ENCODE peak calls at places on chromosomes 13 and 19, in six cellular contexts. One of them, this sample, is unnamed.

GRCh38 chr13:28346136-28346535 is 148.8 kb downstream of the FLT1 start:
- DNase-seq in neural crest cell: no peak
- DNase-seq in right cardiac atrium: no peak
- DNase-seq in stimulated activated CD4-positive, alpha-beta T cell treated with anti-CD3 and anti-CD28 coated beads, TNF-alpha, amount 100 ng/mL, for 1 hour: no peak
- DNase-seq in immature natural killer cell: no peak
- DNase-seq in fibroblast of the aortic adventitia: peak; percentile 36
- DNase-seq in this sample: no peak

GRCh38 chr13:111911141-111911720 is 155.7 kb upstream of the SOX1 start:
- DNase-seq in stimulated activated CD4-positive, alpha-beta T cell treated with anti-CD3 and anti-CD28 coated beads, TNF-alpha, amount 100 ng/mL, for 1 hour: no peak
- DNase-seq in fibroblast of the aortic adventitia: no peak
- DNase-seq in right cardiac atrium: no peak
- DNase-seq in immature natural killer cell: no peak
- DNase-seq in neural crest cell: no peak
- DNase-seq in this sample: no peak

GRCh38 chr13:89199138-89199537 is 1528.0 kb downstream of the SLITRK5 start:
- DNase-seq in neural crest cell: no peak
- DNase-seq in fibroblast of the aortic adventitia: no peak
- DNase-seq in right cardiac atrium: no peak
- DNase-seq in stimulated activated CD4-positive, alpha-beta T cell treated with anti-CD3 and anti-CD28 coated beads, TNF-alpha, amount 100 ng/mL, for 1 hour: no peak
- DNase-seq in immature natural killer cell: no peak
- DNase-seq in this sample: no peak

GRCh38 chr19:46019270-46019669 is 3.6 kb downstream of the PGLYRP1 start:
- DNase-seq in stimulated activated CD4-positive, alpha-beta T cell treated with anti-CD3 and anti-CD28 coated beads, TNF-alpha, amount 100 ng/mL, for 1 hour: no peak
- DNase-seq in neural crest cell: no peak
- DNase-seq in immature natural killer cell: no peak
- DNase-seq in fibroblast of the aortic adventitia: no peak
- DNase-seq in right cardiac atrium: no peak
- DNase-seq in this sample: no peak

GRCh38 chr13:62320129-62320724 is 904.6 kb upstream of the PCDH20 start:
- DNase-seq in stimulated activated CD4-positive, alpha-beta T cell treated with anti-CD3 and anti-CD28 coated beads, TNF-alpha, amount 100 ng/mL, for 1 hour: no peak
- DNase-seq in neural crest cell: no peak
- DNase-seq in fibroblast of the aortic adventitia: peak; percentile 5
- DNase-seq in immature natural killer cell: no peak
- DNase-seq in right cardiac atrium: no peak
- DNase-seq in this sample: no peak

GRCh38 chr19:33175886-33176669 is 18.1 kb upstream of the LRP3 start:
- DNase-seq in immature natural killer cell: no peak
- DNase-seq in right cardiac atrium: peak; percentile 21
- DNase-seq in fibroblast of the aortic adventitia: peak; percentile 43
- DNase-seq in stimulated activated CD4-positive, alpha-beta T cell treated with anti-CD3 and anti-CD28 coated beads, TNF-alpha, amount 100 ng/mL, for 1 hour: no peak
- DNase-seq in neural crest cell: no peak
- DNase-seq in this sample: no peak

GRCh38 chr19:14432817-14433453 is at the start of gene PKN1:
- DNase-seq in right cardiac atrium: peak; percentile 72
- DNase-seq in neural crest cell: peak; percentile 66
- DNase-seq in fibroblast of the aortic adventitia: no peak
- DNase-seq in immature natural killer cell: peak; percentile 56
- DNase-seq in stimulated activated CD4-positive, alpha-beta T cell treated with anti-CD3 and anti-CD28 coated beads, TNF-alpha, amount 100 ng/mL, for 1 hour: no peak
- DNase-seq in this sample: no peak

GRCh38 chr13:110549795-110550160 is 11.7 kb downstream of the RAB20 start:
- DNase-seq in right cardiac atrium: no peak
- DNase-seq in immature natural killer cell: no peak
- DNase-seq in stimulated activated CD4-positive, alpha-beta T cell treated with anti-CD3 and anti-CD28 coated beads, TNF-alpha, amount 100 ng/mL, for 1 hour: no peak
- DNase-seq in neural crest cell: no peak
- DNase-seq in fibroblast of the aortic adventitia: no peak
- DNase-seq in this sample: no peak

GRCh38 chr13:47306991-47307390 is 410.1 kb upstream of the HTR2A start:
- DNase-seq in stimulated activated CD4-positive, alpha-beta T cell treated with anti-CD3 and anti-CD28 coated beads, TNF-alpha, amount 100 ng/mL, for 1 hour: no peak
- DNase-seq in immature natural killer cell: no peak
- DNase-seq in fibroblast of the aortic adventitia: peak; percentile 15
- DNase-seq in neural crest cell: no peak
- DNase-seq in right cardiac atrium: no peak
- DNase-seq in this sample: no peak

GRCh38 chr13:57631607-57632275 is at the start of gene PCDH17:
- DNase-seq in neural crest cell: peak; percentile 24
- DNase-seq in right cardiac atrium: peak; percentile 37
- DNase-seq in immature natural killer cell: no peak
- DNase-seq in stimulated activated CD4-positive, alpha-beta T cell treated with anti-CD3 and anti-CD28 coated beads, TNF-alpha, amount 100 ng/mL, for 1 hour: no peak
- DNase-seq in fibroblast of the aortic adventitia: peak; percentile 38
- DNase-seq in this sample: no peak

GRCh38 chr19:3407556-3408516 is 41.5 kb downstream of the NFIC start:
- DNase-seq in stimulated activated CD4-positive, alpha-beta T cell treated with anti-CD3 and anti-CD28 coated beads, TNF-alpha, amount 100 ng/mL, for 1 hour: no peak
- DNase-seq in right cardiac atrium: peak; percentile 68
- DNase-seq in immature natural killer cell: no peak
- DNase-seq in fibroblast of the aortic adventitia: peak; percentile 57
- DNase-seq in neural crest cell: no peak
- DNase-seq in this sample: no peak

GRCh38 chr19:48510421-48511268 is 990 bp downstream of the LMTK3 start:
- DNase-seq in immature natural killer cell: peak; percentile 57
- DNase-seq in fibroblast of the aortic adventitia: peak; percentile 51
- DNase-seq in neural crest cell: peak; percentile 68
- DNase-seq in stimulated activated CD4-positive, alpha-beta T cell treated with anti-CD3 and anti-CD28 coated beads, TNF-alpha, amount 100 ng/mL, for 1 hour: no peak
- DNase-seq in right cardiac atrium: peak; percentile 71
- DNase-seq in this sample: no peak

GRCh38 chr13:51246411-51247298 is 24.5 kb downstream of the FAM124A start:
- DNase-seq in fibroblast of the aortic adventitia: no peak
- DNase-seq in immature natural killer cell: no peak
- DNase-seq in neural crest cell: no peak
- DNase-seq in right cardiac atrium: peak; percentile 39
- DNase-seq in stimulated activated CD4-positive, alpha-beta T cell treated with anti-CD3 and anti-CD28 coated beads, TNF-alpha, amount 100 ng/mL, for 1 hour: no peak
- DNase-seq in this sample: no peak

GRCh38 chr13:42041684-42042035 is 6.8 kb upstream of the DGKH start:
- DNase-seq in stimulated activated CD4-positive, alpha-beta T cell treated with anti-CD3 and anti-CD28 coated beads, TNF-alpha, amount 100 ng/mL, for 1 hour: no peak
- DNase-seq in immature natural killer cell: no peak
- DNase-seq in neural crest cell: peak; percentile 43
- DNase-seq in fibroblast of the aortic adventitia: peak; percentile 72
- DNase-seq in right cardiac atrium: peak; percentile 58
- DNase-seq in this sample: no peak

GRCh38 chr19:56291857-56292256 is 19.3 kb downstream of the EDDM13 start:
- DNase-seq in fibroblast of the aortic adventitia: no peak
- DNase-seq in right cardiac atrium: no peak
- DNase-seq in immature natural killer cell: no peak
- DNase-seq in neural crest cell: no peak
- DNase-seq in stimulated activated CD4-positive, alpha-beta T cell treated with anti-CD3 and anti-CD28 coated beads, TNF-alpha, amount 100 ng/mL, for 1 hour: no peak
- DNase-seq in this sample: no peak

GRCh38 chr13:26019881-26020535 is 31.8 kb downstream of the SHISA2 start:
- DNase-seq in immature natural killer cell: no peak
- DNase-seq in right cardiac atrium: no peak
- DNase-seq in stimulated activated CD4-positive, alpha-beta T cell treated with anti-CD3 and anti-CD28 coated beads, TNF-alpha, amount 100 ng/mL, for 1 hour: no peak
- DNase-seq in fibroblast of the aortic adventitia: peak; percentile 35
- DNase-seq in neural crest cell: no peak
- DNase-seq in this sample: no peak

GRCh38 chr19:33785795-33786194 is 10.9 kb upstream of the KCTD15 start:
- DNase-seq in stimulated activated CD4-positive, alpha-beta T cell treated with anti-CD3 and anti-CD28 coated beads, TNF-alpha, amount 100 ng/mL, for 1 hour: no peak
- DNase-seq in fibroblast of the aortic adventitia: peak; percentile 36
- DNase-seq in immature natural killer cell: no peak
- DNase-seq in right cardiac atrium: no peak
- DNase-seq in neural crest cell: no peak
- DNase-seq in this sample: no peak

GRCh38 chr19:37007587-37008220 is 70.5 kb upstream of the ZNF420 start:
- DNase-seq in immature natural killer cell: peak; percentile 61
- DNase-seq in fibroblast of the aortic adventitia: no peak
- DNase-seq in stimulated activated CD4-positive, alpha-beta T cell treated with anti-CD3 and anti-CD28 coated beads, TNF-alpha, amount 100 ng/mL, for 1 hour: no peak
- DNase-seq in right cardiac atrium: peak; percentile 84
- DNase-seq in neural crest cell: no peak
- DNase-seq in this sample: no peak

GRCh38 chr19:10291554-10292205 is 1.9 kb downstream of the ICAM5 start:
- DNase-seq in stimulated activated CD4-positive, alpha-beta T cell treated with anti-CD3 and anti-CD28 coated beads, TNF-alpha, amount 100 ng/mL, for 1 hour: no peak
- DNase-seq in immature natural killer cell: no peak
- DNase-seq in neural crest cell: no peak
- DNase-seq in fibroblast of the aortic adventitia: no peak
- DNase-seq in right cardiac atrium: no peak
- DNase-seq in this sample: no peak

GRCh38 chr13:60869941-60870613 is 473.1 kb downstream of the TDRD3 start:
- DNase-seq in stimulated activated CD4-positive, alpha-beta T cell treated with anti-CD3 and anti-CD28 coated beads, TNF-alpha, amount 100 ng/mL, for 1 hour: no peak
- DNase-seq in fibroblast of the aortic adventitia: no peak
- DNase-seq in neural crest cell: no peak
- DNase-seq in immature natural killer cell: no peak
- DNase-seq in right cardiac atrium: peak; percentile 16
- DNase-seq in this sample: no peak

GRCh38 chr19:1066251-1066747 is 668 bp upstream of the ARHGAP45 start:
- DNase-seq in right cardiac atrium: no peak
- DNase-seq in neural crest cell: no peak
- DNase-seq in immature natural killer cell: no peak
- DNase-seq in fibroblast of the aortic adventitia: no peak
- DNase-seq in stimulated activated CD4-positive, alpha-beta T cell treated with anti-CD3 and anti-CD28 coated beads, TNF-alpha, amount 100 ng/mL, for 1 hour: no peak
- DNase-seq in this sample: peak; percentile 28

GRCh38 chr19:13974073-13974472 is 21.8 kb downstream of the DCAF15 start:
- DNase-seq in fibroblast of the aortic adventitia: no peak
- DNase-seq in immature natural killer cell: no peak
- DNase-seq in stimulated activated CD4-positive, alpha-beta T cell treated with anti-CD3 and anti-CD28 coated beads, TNF-alpha, amount 100 ng/mL, for 1 hour: no peak
- DNase-seq in neural crest cell: no peak
- DNase-seq in right cardiac atrium: no peak
- DNase-seq in this sample: no peak

GRCh38 chr13:98476538-98476966 is 100.4 kb downstream of the STK24 start:
- DNase-seq in fibroblast of the aortic adventitia: peak; percentile 76
- DNase-seq in right cardiac atrium: peak; percentile 56
- DNase-seq in stimulated activated CD4-positive, alpha-beta T cell treated with anti-CD3 and anti-CD28 coated beads, TNF-alpha, amount 100 ng/mL, for 1 hour: peak; percentile 76
- DNase-seq in immature natural killer cell: peak; percentile 76
- DNase-seq in neural crest cell: no peak
- DNase-seq in this sample: peak; percentile 57

GRCh38 chr13:30480292-30480947 is 14.7 kb upstream of the HMGB1 start:
- DNase-seq in immature natural killer cell: no peak
- DNase-seq in right cardiac atrium: no peak
- DNase-seq in stimulated activated CD4-positive, alpha-beta T cell treated with anti-CD3 and anti-CD28 coated beads, TNF-alpha, amount 100 ng/mL, for 1 hour: no peak
- DNase-seq in neural crest cell: no peak
- DNase-seq in fibroblast of the aortic adventitia: no peak
- DNase-seq in this sample: no peak

GRCh38 chr13:51271528-51272070 is 49.4 kb downstream of the FAM124A start:
- DNase-seq in right cardiac atrium: no peak
- DNase-seq in immature natural killer cell: no peak
- DNase-seq in stimulated activated CD4-positive, alpha-beta T cell treated with anti-CD3 and anti-CD28 coated beads, TNF-alpha, amount 100 ng/mL, for 1 hour: no peak
- DNase-seq in fibroblast of the aortic adventitia: peak; percentile 45
- DNase-seq in neural crest cell: no peak
- DNase-seq in this sample: no peak

GRCh38 chr13:53648673-53649072 is 620.1 kb downstream of the OLFM4 start:
- DNase-seq in stimulated activated CD4-positive, alpha-beta T cell treated with anti-CD3 and anti-CD28 coated beads, TNF-alpha, amount 100 ng/mL, for 1 hour: no peak
- DNase-seq in fibroblast of the aortic adventitia: no peak
- DNase-seq in right cardiac atrium: no peak
- DNase-seq in neural crest cell: no peak
- DNase-seq in immature natural killer cell: no peak
- DNase-seq in this sample: no peak

GRCh38 chr19:27881213-27881612 is 1331.7 kb downstream of the UQCRFS1 start:
- DNase-seq in stimulated activated CD4-positive, alpha-beta T cell treated with anti-CD3 and anti-CD28 coated beads, TNF-alpha, amount 100 ng/mL, for 1 hour: no peak
- DNase-seq in fibroblast of the aortic adventitia: no peak
- DNase-seq in neural crest cell: no peak
- DNase-seq in immature natural killer cell: no peak
- DNase-seq in right cardiac atrium: no peak
- DNase-seq in this sample: no peak

GRCh38 chr13:102651892-102652291 is 43.0 kb downstream of the METTL21C start:
- DNase-seq in immature natural killer cell: no peak
- DNase-seq in fibroblast of the aortic adventitia: peak; percentile 14
- DNase-seq in right cardiac atrium: no peak
- DNase-seq in neural crest cell: no peak
- DNase-seq in stimulated activated CD4-positive, alpha-beta T cell treated with anti-CD3 and anti-CD28 coated beads, TNF-alpha, amount 100 ng/mL, for 1 hour: no peak
- DNase-seq in this sample: no peak

GRCh38 chr13:42392706-42393572 is 121.0 kb downstream of the AKAP11 start:
- DNase-seq in immature natural killer cell: peak; percentile 63
- DNase-seq in right cardiac atrium: no peak
- DNase-seq in stimulated activated CD4-positive, alpha-beta T cell treated with anti-CD3 and anti-CD28 coated beads, TNF-alpha, amount 100 ng/mL, for 1 hour: no peak
- DNase-seq in neural crest cell: no peak
- DNase-seq in fibroblast of the aortic adventitia: peak; percentile 11
- DNase-seq in this sample: no peak

GRCh38 chr19:14410775-14411134 is 8.4 kb downstream of the DDX39A start:
- DNase-seq in neural crest cell: no peak
- DNase-seq in right cardiac atrium: no peak
- DNase-seq in fibroblast of the aortic adventitia: no peak
- DNase-seq in stimulated activated CD4-positive, alpha-beta T cell treated with anti-CD3 and anti-CD28 coated beads, TNF-alpha, amount 100 ng/mL, for 1 hour: no peak
- DNase-seq in immature natural killer cell: no peak
- DNase-seq in this sample: no peak

GRCh38 chr13:27334774-27335490 is 64.3 kb downstream of the RASL11A start:
- DNase-seq in neural crest cell: no peak
- DNase-seq in stimulated activated CD4-positive, alpha-beta T cell treated with anti-CD3 and anti-CD28 coated beads, TNF-alpha, amount 100 ng/mL, for 1 hour: no peak
- DNase-seq in immature natural killer cell: no peak
- DNase-seq in right cardiac atrium: no peak
- DNase-seq in fibroblast of the aortic adventitia: peak; percentile 44
- DNase-seq in this sample: no peak

GRCh38 chr13:49749852-49750251 is 42.6 kb downstream of the KPNA3 start:
- DNase-seq in fibroblast of the aortic adventitia: peak; percentile 4
- DNase-seq in neural crest cell: no peak
- DNase-seq in right cardiac atrium: no peak
- DNase-seq in stimulated activated CD4-positive, alpha-beta T cell treated with anti-CD3 and anti-CD28 coated beads, TNF-alpha, amount 100 ng/mL, for 1 hour: no peak
- DNase-seq in immature natural killer cell: no peak
- DNase-seq in this sample: no peak

GRCh38 chr13:70795484-70795883 is 687.2 kb upstream of the KLHL1 start:
- DNase-seq in right cardiac atrium: no peak
- DNase-seq in fibroblast of the aortic adventitia: no peak
- DNase-seq in immature natural killer cell: no peak
- DNase-seq in stimulated activated CD4-positive, alpha-beta T cell treated with anti-CD3 and anti-CD28 coated beads, TNF-alpha, amount 100 ng/mL, for 1 hour: no peak
- DNase-seq in neural crest cell: no peak
- DNase-seq in this sample: no peak

GRCh38 chr13:26517931-26518330 is 39.6 kb upstream of the WASF3 start:
- DNase-seq in stimulated activated CD4-positive, alpha-beta T cell treated with anti-CD3 and anti-CD28 coated beads, TNF-alpha, amount 100 ng/mL, for 1 hour: no peak
- DNase-seq in fibroblast of the aortic adventitia: no peak
- DNase-seq in neural crest cell: no peak
- DNase-seq in immature natural killer cell: no peak
- DNase-seq in right cardiac atrium: no peak
- DNase-seq in this sample: no peak

This sample was measured in GF-D8.